ENCODE peak calls at places on chromosomes 16 and 17, in nine cellular contexts. T is A549, H is GM23338, W is astrocyte, P is mammary epithelial cell, Y is fibroblast of lung, F is keratinocyte, S is OCI-LY7, Z is endothelial cell of umbilical vein. A is an unnamed sample.

GRCh38 chr17:54455251-54455868 is 445.3 kb upstream of the TOM1L1 start:
- DNase-seq in T (no peak), H (peak; percentile 17), W (no peak), P (no peak), Y (no peak), F (no peak), S (peak; percentile 3), Z (no peak), A (peak; percentile 7)

GRCh38 chr16:58026705-58027340 is 1.3 kb downstream of the MMP15 start:
- DNase-seq in T (peak; percentile 26), H (peak; percentile 52), W (no peak), P (no peak), Y (no peak), F (no peak), S (no peak), Z (no peak), A (no peak)

GRCh38 chr16:89155184-89155679 is 16.3 kb upstream of the CDH15 start:
- DNase-seq in T (no peak), H (no peak), W (peak; percentile 47), P (no peak), Y (peak; percentile 87), F (no peak), S (no peak), Z (peak; percentile 67), A (no peak)

GRCh38 chr17:15451681-15452080 is 15.7 kb downstream of the CDRT4 start:
- DNase-seq in T (no peak), H (no peak), W (no peak), P (no peak), Y (no peak), F (no peak), S (no peak), Z (no peak), A (no peak)

GRCh38 chr17:32523827-32524552 is 37.2 kb downstream of the CDK5R1 start:
- DNase-seq in T (no peak), H (no peak), W (no peak), P (no peak), Y (no peak), F (no peak), S (peak; percentile 68), Z (no peak), A (no peak)

GRCh38 chr17:37300683-37301082 is 75.1 kb upstream of the C17orf78 start:
- DNase-seq in T (no peak), H (no peak), W (no peak), P (no peak), Y (no peak), F (no peak), S (no peak), Z (no peak), A (no peak)

GRCh38 chr17:57004944-57005579 is 27.1 kb downstream of the SCPEP1 start:
- DNase-seq in T (peak; percentile 31), H (peak; percentile 62), W (no peak), P (no peak), Y (no peak), F (no peak), S (peak; percentile 94), Z (no peak), A (peak; percentile 51)

GRCh38 chr16:9647981-9648701 is 534.1 kb downstream of the GRIN2A start:
- DNase-seq in T (peak; percentile 49), H (peak; percentile 80), W (peak; percentile 12), P (peak; percentile 9), Y (no peak), F (no peak), S (peak; percentile 22), Z (peak; percentile 24), A (peak; percentile 43)

GRCh38 chr16:46658925-46659324 is 30.1 kb downstream of the VPS35 start:
- DNase-seq in T (no peak), H (no peak), W (no peak), P (no peak), Y (no peak), F (no peak), S (peak; percentile 56), Z (no peak), A (no peak)

GRCh38 chr17:27630607-27631408 is at the start of gene LGALS9:
- DNase-seq in T (no peak), H (no peak), W (peak; percentile 43), P (peak; percentile 29), Y (no peak), F (no peak), S (peak; percentile 8), Z (peak; percentile 31), A (peak; percentile 19)

GRCh38 chr17:37465058-37465616 is 24.6 kb upstream of the DUSP14 start:
- DNase-seq in T (no peak), H (no peak), W (peak; percentile 74), P (peak; percentile 84), Y (peak; percentile 37), F (no peak), S (no peak), Z (peak; percentile 88), A (peak; percentile 57)

GRCh38 chr17:29136998-29137730 is 43.0 kb downstream of the MYO18A start:
- DNase-seq in T (no peak), H (no peak), W (peak; percentile 62), P (no peak), Y (no peak), F (no peak), S (no peak), Z (no peak), A (peak; percentile 9)

GRCh38 chr16:2339521-2340484 is 725 bp downstream of the ABCA3 start:
- DNase-seq in T (peak; percentile 49), H (peak; percentile 66), W (no peak), P (peak; percentile 29), Y (peak; percentile 6), F (no peak), S (no peak), Z (peak; percentile 63), A (peak; percentile 47)
- TF ChIP-seq CTCF in T (no peak), H (peak; percentile 30), W (no peak), P (no peak), Y (no peak), F (no peak), S (no peak), Z (no peak), A (peak; percentile 19)

GRCh38 chr17:58112970-58113631 is 29.9 kb downstream of the DYNLL2 start:
- DNase-seq in T (peak; percentile 78), H (peak; percentile 85), W (peak; percentile 22), P (peak; percentile 55), Y (peak; percentile 68), F (peak; percentile 28), S (peak; percentile 73), Z (peak; percentile 69), A (peak; percentile 93)
- H3K4me2 ChIP-seq in T (peak overlapping the region; percentile 21), H (no peak overlapping the region), W (no peak overlapping the region), P (no peak overlapping the region), Y (no peak overlapping the region), F (no peak overlapping the region), S (no peak overlapping the region), Z (no peak overlapping the region), A (peak overlapping the region; percentile 32)

GRCh38 chr17:74840989-74841666 is 18.6 kb downstream of the GRIN2C start:
- DNase-seq in T (no peak), H (peak; percentile 59), W (no peak), P (peak; percentile 19), Y (peak; percentile 29), F (no peak), S (peak; percentile 51), Z (no peak), A (no peak)

GRCh38 chr17:74840500-74840899 is 19.2 kb downstream of the GRIN2C start:
- DNase-seq in T (no peak), H (peak; percentile 40), W (no peak), P (no peak), Y (no peak), F (no peak), S (no peak), Z (no peak), A (no peak)

GRCh38 chr17:74842599-74843351 is 16.9 kb downstream of the GRIN2C start:
- DNase-seq in T (peak; percentile 96), H (peak; percentile 89), W (peak; percentile 22), P (no peak), Y (peak; percentile 63), F (no peak), S (no peak), Z (peak; percentile 82), A (peak; percentile 82)

GRCh38 chr17:74843352-74843627 is 16.4 kb downstream of the GRIN2C start:
- DNase-seq in T (no peak), H (peak; percentile 16), W (no peak), P (no peak), Y (no peak), F (no peak), S (no peak), Z (no peak), A (no peak)

GRCh38 chr17:74842146-74842598 is 17.5 kb downstream of the GRIN2C start:
- DNase-seq in T (no peak), H (peak; percentile 23), W (no peak), P (no peak), Y (no peak), F (no peak), S (no peak), Z (no peak), A (peak; percentile 18)
- TF ChIP-seq CTCF in T (no peak), H (peak; percentile 13), W (no peak), P (no peak), Y (no peak), F (no peak), S (no peak), Z (no peak), A (peak; percentile 35)

GRCh38 chr17:10196384-10196783 is 2.0 kb downstream of the GAS7 start:
- DNase-seq in T (no peak), H (no peak), W (no peak), P (no peak), Y (no peak), F (no peak), S (no peak), Z (no peak), A (no peak)
- H3K4me2 ChIP-seq in T (no peak overlapping the region), H (no peak overlapping the region), W (no peak overlapping the region), P (no peak overlapping the region), Y (no peak overlapping the region), F (no peak overlapping the region), S (no peak overlapping the region), Z (no peak overlapping the region), A (no peak overlapping the region)